ENCODE peak calls at places on chromosomes 13 and 19, in seven cellular contexts. One of them, this sample, is unnamed.

GRCh38 chr19:45323671-45324081 is 1.0 kb upstream of the CKM start:
- DNase-seq in H1: no peak
- DNase-seq in K562: no peak
- DNase-seq in SK-N-SH: peak; percentile 70
- DNase-seq in HCT116: no peak
- DNase-seq in GM12878: no peak
- DNase-seq in HepG2: no peak
- DNase-seq in this sample: no peak

GRCh38 chr13:75636339-75637095 is 387 bp downstream of the LMO7 start:
- DNase-seq in H1: no peak
- DNase-seq in K562: no peak
- DNase-seq in SK-N-SH: peak; percentile 67
- DNase-seq in HCT116: no peak
- DNase-seq in GM12878: no peak
- DNase-seq in HepG2: peak; percentile 18
- DNase-seq in this sample: peak; percentile 43

GRCh38 chr19:58543826-58544590 is at the start of gene TRIM28:
- DNase-seq in H1: peak; percentile 91
- DNase-seq in K562: peak; percentile 97
- DNase-seq in SK-N-SH: peak; percentile 100
- DNase-seq in HCT116: peak; percentile 96
- DNase-seq in GM12878: peak; percentile 96
- DNase-seq in HepG2: peak; percentile 96
- DNase-seq in this sample: peak; percentile 96

GRCh38 chr19:50003810-50004419 is 21.3 kb downstream of the VRK3 start:
- DNase-seq in H1: no peak
- DNase-seq in K562: peak; percentile 80
- DNase-seq in SK-N-SH: no peak
- DNase-seq in HCT116: peak; percentile 73
- DNase-seq in GM12878: peak; percentile 44
- DNase-seq in HepG2: no peak
- DNase-seq in this sample: no peak

GRCh38 chr19:45884682-45885555 is 1.0 kb downstream of the IRF2BP1 start:
- DNase-seq in H1: no peak
- DNase-seq in K562: peak; percentile 69
- DNase-seq in SK-N-SH: peak; percentile 82
- DNase-seq in HCT116: no peak
- DNase-seq in GM12878: no peak
- DNase-seq in HepG2: no peak
- DNase-seq in this sample: no peak

GRCh38 chr19:35247526-35248309 is 1.1 kb upstream of the LSR start:
- DNase-seq in H1: peak; percentile 92
- DNase-seq in K562: peak; percentile 92
- DNase-seq in SK-N-SH: no peak
- DNase-seq in HCT116: peak; percentile 95
- DNase-seq in GM12878: peak; percentile 46
- DNase-seq in HepG2: peak; percentile 87
- DNase-seq in this sample: peak; percentile 59

GRCh38 chr19:55433292-55433691 is 9.8 kb downstream of the SHISA7 start:
- DNase-seq in H1: no peak
- DNase-seq in K562: no peak
- DNase-seq in SK-N-SH: no peak
- DNase-seq in HCT116: no peak
- DNase-seq in GM12878: no peak
- DNase-seq in HepG2: no peak
- DNase-seq in this sample: no peak

GRCh38 chr13:37662624-37663023 is 64.1 kb upstream of the POSTN start:
- DNase-seq in H1: no peak
- DNase-seq in K562: no peak
- DNase-seq in SK-N-SH: no peak
- DNase-seq in HCT116: no peak
- DNase-seq in GM12878: no peak
- DNase-seq in HepG2: no peak
- DNase-seq in this sample: no peak

GRCh38 chr19:50203281-50204080 is at the start of gene MYH14:
- DNase-seq in H1: peak; percentile 71
- DNase-seq in K562: peak; percentile 75
- DNase-seq in SK-N-SH: peak; percentile 82
- DNase-seq in HCT116: peak; percentile 86
- DNase-seq in GM12878: no peak
- DNase-seq in HepG2: peak; percentile 79
- DNase-seq in this sample: peak; percentile 95

GRCh38 chr19:18737954-18738351 is 53.2 kb downstream of the COMP start:
- DNase-seq in H1: no peak
- DNase-seq in K562: no peak
- DNase-seq in SK-N-SH: no peak
- DNase-seq in HCT116: no peak
- DNase-seq in GM12878: no peak
- DNase-seq in HepG2: peak; percentile 88
- DNase-seq in this sample: no peak

GRCh38 chr13:23380534-23380933 is 53.0 kb downstream of the SACS start:
- DNase-seq in H1: no peak
- DNase-seq in K562: no peak
- DNase-seq in SK-N-SH: no peak
- DNase-seq in HCT116: no peak
- DNase-seq in GM12878: no peak
- DNase-seq in HepG2: no peak
- DNase-seq in this sample: no peak

DNA sequence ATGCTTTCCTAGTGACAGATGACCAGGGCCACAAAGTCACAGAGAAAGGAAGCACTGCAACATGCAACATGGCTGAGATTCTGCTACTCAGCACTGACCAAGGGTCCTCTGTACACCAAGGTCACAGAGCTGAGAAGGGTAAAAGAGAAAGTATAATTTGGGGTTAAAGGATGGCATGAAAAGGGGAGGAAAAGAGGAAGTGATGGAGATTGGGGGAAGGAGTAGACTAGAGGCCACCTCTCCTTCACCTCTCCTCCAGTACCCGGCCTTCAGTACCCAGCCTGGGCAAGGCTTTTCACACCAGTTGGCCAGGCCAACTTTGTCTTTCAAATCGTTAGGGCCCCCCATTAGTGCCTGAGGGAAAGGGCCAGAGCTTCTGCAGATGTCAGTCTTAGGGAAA is 6.3 kb upstream of the RPS19 start:
- DNase-seq in H1: no peak
- DNase-seq in K562: no peak
- DNase-seq in SK-N-SH: no peak
- DNase-seq in HCT116: no peak
- DNase-seq in GM12878: no peak
- DNase-seq in HepG2: no peak
- DNase-seq in this sample: no peak
- TF ChIP-seq JUND in H1: no peak
- TF ChIP-seq JUND in K562: no peak
- TF ChIP-seq JUND in SK-N-SH: no peak
- TF ChIP-seq JUND in HCT116: no peak
- TF ChIP-seq JUND in GM12878: no peak
- TF ChIP-seq JUND in HepG2: no peak
- TF ChIP-seq JUND in this sample: no peak

GRCh38 chr19:2226840-2227360 is 9.2 kb downstream of the PLEKHJ1 start:
- DNase-seq in H1: no peak
- DNase-seq in K562: no peak
- DNase-seq in SK-N-SH: no peak
- DNase-seq in HCT116: no peak
- DNase-seq in GM12878: no peak
- DNase-seq in HepG2: no peak
- DNase-seq in this sample: no peak

GRCh38 chr19:2224754-2225349 is 11.3 kb downstream of the PLEKHJ1 start:
- DNase-seq in H1: no peak
- DNase-seq in K562: no peak
- DNase-seq in SK-N-SH: no peak
- DNase-seq in HCT116: no peak
- DNase-seq in GM12878: no peak
- DNase-seq in HepG2: no peak
- DNase-seq in this sample: no peak

GRCh38 chr19:2225415-2226050 is 10.6 kb downstream of the PLEKHJ1 start:
- DNase-seq in H1: no peak
- DNase-seq in K562: no peak
- DNase-seq in SK-N-SH: no peak
- DNase-seq in HCT116: no peak
- DNase-seq in GM12878: no peak
- DNase-seq in HepG2: no peak
- DNase-seq in this sample: no peak

GRCh38 chr19:2227415-2228156 is 8.5 kb downstream of the PLEKHJ1 start:
- DNase-seq in H1: no peak
- DNase-seq in K562: no peak
- DNase-seq in SK-N-SH: no peak
- DNase-seq in HCT116: no peak
- DNase-seq in GM12878: no peak
- DNase-seq in HepG2: no peak
- DNase-seq in this sample: no peak

DNA sequence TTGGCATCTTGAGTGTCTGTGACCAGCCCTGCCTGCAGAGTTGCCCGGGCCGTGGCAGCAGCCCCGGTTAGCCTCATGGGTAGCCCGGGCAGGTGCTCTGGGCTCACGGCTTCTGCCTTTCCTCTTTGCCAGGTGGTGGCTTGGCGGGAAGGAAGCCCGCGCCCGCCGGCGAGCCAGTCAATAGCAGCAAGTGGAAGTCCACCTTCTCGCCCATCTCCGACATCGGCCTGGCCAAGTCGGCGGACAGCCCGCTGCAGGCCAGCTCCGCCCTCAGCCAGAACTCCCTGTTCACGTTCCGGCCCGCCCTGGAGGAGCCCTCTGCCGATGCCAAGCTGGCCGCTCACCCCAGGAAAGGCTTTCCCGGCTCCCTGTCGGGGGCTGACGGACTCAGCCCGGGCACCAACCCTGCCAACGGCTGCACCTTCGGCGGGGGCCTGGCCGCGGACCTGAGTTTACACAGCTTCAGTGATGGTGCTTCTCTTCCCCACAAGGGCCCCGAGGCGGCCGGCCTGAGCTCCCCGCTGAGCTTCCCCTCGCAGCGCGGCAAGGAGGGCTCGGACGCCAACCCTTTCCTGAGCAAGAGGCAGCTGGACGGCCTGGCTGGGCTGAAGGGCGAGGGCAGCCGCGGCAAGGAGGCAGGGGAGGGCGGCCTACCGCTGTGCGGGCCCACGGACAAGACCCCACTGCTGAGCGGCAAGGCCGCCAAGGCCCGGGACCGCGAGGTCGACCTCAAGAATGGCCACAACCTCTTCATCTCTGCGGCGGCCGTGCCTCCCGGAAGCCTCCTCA is 9.9 kb downstream of the PLEKHJ1 start:
- DNase-seq in H1: no peak
- DNase-seq in K562: no peak
- DNase-seq in SK-N-SH: no peak
- DNase-seq in HCT116: no peak
- DNase-seq in GM12878: no peak
- DNase-seq in HepG2: no peak
- DNase-seq in this sample: no peak
- TF ChIP-seq JUND in H1: no peak
- TF ChIP-seq JUND in K562: no peak
- TF ChIP-seq JUND in SK-N-SH: no peak
- TF ChIP-seq JUND in HCT116: no peak
- TF ChIP-seq JUND in GM12878: no peak
- TF ChIP-seq JUND in HepG2: no peak
- TF ChIP-seq JUND in this sample: no peak

DNA sequence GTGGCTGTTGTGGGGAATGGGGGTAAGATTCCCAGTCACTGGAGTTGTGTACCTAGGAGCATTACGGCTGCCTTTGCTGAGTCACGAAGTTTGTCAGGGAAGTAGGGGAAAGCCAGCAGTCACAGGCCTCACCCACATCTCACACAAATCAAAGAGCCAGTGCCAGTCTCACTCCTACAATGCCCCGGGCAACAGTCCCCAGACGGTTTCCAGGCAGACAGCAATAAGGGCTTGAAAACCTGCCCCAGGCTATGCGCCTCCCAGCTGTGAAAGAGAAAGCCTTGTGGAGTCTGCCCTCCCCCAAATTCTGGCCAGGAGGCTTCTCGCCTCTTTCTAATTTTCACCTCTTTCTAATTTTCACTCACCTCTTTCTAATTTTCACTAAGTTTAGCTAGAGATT is 142.3 kb upstream of the EDNRB start:
- DNase-seq in H1: no peak
- DNase-seq in K562: no peak
- DNase-seq in SK-N-SH: no peak
- DNase-seq in HCT116: no peak
- DNase-seq in GM12878: no peak
- DNase-seq in HepG2: no peak
- DNase-seq in this sample: no peak
- TF ChIP-seq JUND in H1: no peak
- TF ChIP-seq JUND in K562: no peak
- TF ChIP-seq JUND in SK-N-SH: no peak
- TF ChIP-seq JUND in HCT116: no peak
- TF ChIP-seq JUND in GM12878: no peak
- TF ChIP-seq JUND in HepG2: no peak
- TF ChIP-seq JUND in this sample: no peak

DNA sequence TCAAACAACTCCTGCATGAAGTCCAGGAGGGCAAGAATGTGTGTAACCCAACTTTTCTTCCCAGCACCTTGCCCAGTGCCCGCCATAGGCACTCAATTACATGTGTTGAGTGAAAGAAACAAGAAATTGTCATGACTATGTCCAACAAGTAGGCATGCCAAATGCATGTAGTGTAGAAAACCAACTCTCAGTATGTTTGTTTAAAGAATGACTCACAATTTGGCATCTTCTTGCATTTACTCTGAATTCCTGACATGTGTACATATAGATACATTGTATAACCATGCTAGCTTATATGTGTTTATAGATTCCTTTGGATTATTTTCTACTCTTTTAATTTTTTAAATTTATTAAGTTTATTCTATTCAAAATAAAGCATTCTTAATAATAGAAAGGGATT is 305.0 kb downstream of the EFNB2 start:
- DNase-seq in H1: no peak
- DNase-seq in K562: no peak
- DNase-seq in SK-N-SH: no peak
- DNase-seq in HCT116: no peak
- DNase-seq in GM12878: no peak
- DNase-seq in HepG2: no peak
- DNase-seq in this sample: no peak
- TF ChIP-seq JUND in H1: no peak
- TF ChIP-seq JUND in K562: no peak
- TF ChIP-seq JUND in SK-N-SH: no peak
- TF ChIP-seq JUND in HCT116: no peak
- TF ChIP-seq JUND in GM12878: no peak
- TF ChIP-seq JUND in HepG2: no peak
- TF ChIP-seq JUND in this sample: peak; percentile 45